ENCODE peak calls at places on chromosomes 4 and X, in ten cellular contexts. One of them, this sample, is unnamed.
A peak's percentile ranks its signal among the peaks of the same experiment; 100 is the strongest.

GRCh38 chrX:79366556-79366887 is 612 bp downstream of the ITM2A start:
- DNase-seq in activated B cell treated with CpG ODN at 0.5 μM for 24 hours: no peak
- DNase-seq in BJ: no peak
- DNase-seq in transverse colon: no peak
- DNase-seq in progenitor cell of endocrine pancreas: no peak
- DNase-seq in psoas muscle: no peak
- DNase-seq in AG04450: no peak
- DNase-seq in tibial nerve: peak; percentile 4
- DNase-seq in BE2C: no peak
- DNase-seq in fibroblast of mammary gland: no peak
- DNase-seq in this sample: no peak

GRCh38 chr4:130356873-130357272 is 1260.9 kb downstream of the C4orf33 start:
- DNase-seq in activated B cell treated with CpG ODN at 0.5 μM for 24 hours: no peak
- DNase-seq in BJ: no peak
- DNase-seq in transverse colon: no peak
- DNase-seq in progenitor cell of endocrine pancreas: no peak
- DNase-seq in psoas muscle: no peak
- DNase-seq in AG04450: no peak
- DNase-seq in tibial nerve: no peak
- DNase-seq in BE2C: no peak
- DNase-seq in fibroblast of mammary gland: no peak
- DNase-seq in this sample: no peak

GRCh38 chr4:176561368-176561767 is 231.4 kb downstream of the VEGFC start:
- DNase-seq in activated B cell treated with CpG ODN at 0.5 μM for 24 hours: no peak
- DNase-seq in BJ: no peak
- DNase-seq in transverse colon: no peak
- DNase-seq in progenitor cell of endocrine pancreas: no peak
- DNase-seq in psoas muscle: no peak
- DNase-seq in AG04450: no peak
- DNase-seq in tibial nerve: no peak
- DNase-seq in BE2C: no peak
- DNase-seq in fibroblast of mammary gland: no peak
- DNase-seq in this sample: no peak

GRCh38 chr4:65559270-65559669 is 111.0 kb downstream of the EPHA5 start:
- DNase-seq in activated B cell treated with CpG ODN at 0.5 μM for 24 hours: no peak
- DNase-seq in BJ: no peak
- DNase-seq in transverse colon: no peak
- DNase-seq in progenitor cell of endocrine pancreas: no peak
- DNase-seq in psoas muscle: no peak
- DNase-seq in AG04450: no peak
- DNase-seq in tibial nerve: no peak
- DNase-seq in BE2C: no peak
- DNase-seq in fibroblast of mammary gland: no peak
- DNase-seq in this sample: no peak

GRCh38 chrX:10486373-10486772 is 134.0 kb downstream of the MID1 start:
- DNase-seq in activated B cell treated with CpG ODN at 0.5 μM for 24 hours: no peak
- DNase-seq in BJ: peak; percentile 35
- DNase-seq in transverse colon: no peak
- DNase-seq in progenitor cell of endocrine pancreas: no peak
- DNase-seq in psoas muscle: no peak
- DNase-seq in AG04450: peak; percentile 24
- DNase-seq in tibial nerve: peak; percentile 9
- DNase-seq in BE2C: no peak
- DNase-seq in fibroblast of mammary gland: peak; percentile 87
- DNase-seq in this sample: no peak

GRCh38 chr4:25043548-25043947 is 12.8 kb upstream of the LGI2 start:
- DNase-seq in activated B cell treated with CpG ODN at 0.5 μM for 24 hours: no peak
- DNase-seq in BJ: no peak
- DNase-seq in transverse colon: no peak
- DNase-seq in progenitor cell of endocrine pancreas: no peak
- DNase-seq in psoas muscle: no peak
- DNase-seq in AG04450: no peak
- DNase-seq in tibial nerve: no peak
- DNase-seq in BE2C: no peak
- DNase-seq in fibroblast of mammary gland: no peak
- DNase-seq in this sample: no peak

GRCh38 chr4:182688081-182688480 is 229.1 kb downstream of the DCTD start:
- DNase-seq in activated B cell treated with CpG ODN at 0.5 μM for 24 hours: no peak
- DNase-seq in BJ: no peak
- DNase-seq in transverse colon: no peak
- DNase-seq in progenitor cell of endocrine pancreas: no peak
- DNase-seq in psoas muscle: peak; percentile 39
- DNase-seq in AG04450: no peak
- DNase-seq in tibial nerve: no peak
- DNase-seq in BE2C: no peak
- DNase-seq in fibroblast of mammary gland: no peak
- DNase-seq in this sample: no peak

GRCh38 chr4:159071178-159071968 is 31.5 kb upstream of the RAPGEF2 start:
- DNase-seq in activated B cell treated with CpG ODN at 0.5 μM for 24 hours: no peak
- DNase-seq in BJ: no peak
- DNase-seq in transverse colon: no peak
- DNase-seq in progenitor cell of endocrine pancreas: no peak
- DNase-seq in psoas muscle: no peak
- DNase-seq in AG04450: no peak
- DNase-seq in tibial nerve: no peak
- DNase-seq in BE2C: no peak
- DNase-seq in fibroblast of mammary gland: peak; percentile 86
- DNase-seq in this sample: no peak

GRCh38 chr4:38832624-38833528 is 23.7 kb downstream of the TLR6 start:
- DNase-seq in activated B cell treated with CpG ODN at 0.5 μM for 24 hours: no peak
- DNase-seq in BJ: no peak
- DNase-seq in transverse colon: no peak
- DNase-seq in progenitor cell of endocrine pancreas: no peak
- DNase-seq in psoas muscle: no peak
- DNase-seq in AG04450: no peak
- DNase-seq in tibial nerve: no peak
- DNase-seq in BE2C: no peak
- DNase-seq in fibroblast of mammary gland: no peak
- DNase-seq in this sample: no peak

GRCh38 chr4:38832206-38832605 is 24.4 kb downstream of the TLR6 start:
- DNase-seq in activated B cell treated with CpG ODN at 0.5 μM for 24 hours: no peak
- DNase-seq in BJ: no peak
- DNase-seq in transverse colon: no peak
- DNase-seq in progenitor cell of endocrine pancreas: no peak
- DNase-seq in psoas muscle: no peak
- DNase-seq in AG04450: no peak
- DNase-seq in tibial nerve: no peak
- DNase-seq in BE2C: no peak
- DNase-seq in fibroblast of mammary gland: no peak
- DNase-seq in this sample: no peak

GRCh38 chr4:38829237-38829636 is 24.6 kb upstream of the TLR1 start:
- DNase-seq in activated B cell treated with CpG ODN at 0.5 μM for 24 hours: no peak
- DNase-seq in BJ: no peak
- DNase-seq in transverse colon: no peak
- DNase-seq in progenitor cell of endocrine pancreas: no peak
- DNase-seq in psoas muscle: no peak
- DNase-seq in AG04450: no peak
- DNase-seq in tibial nerve: no peak
- DNase-seq in BE2C: no peak
- DNase-seq in fibroblast of mammary gland: no peak
- DNase-seq in this sample: no peak

GRCh38 chr4:38834570-38834969 is 22.0 kb downstream of the TLR6 start:
- DNase-seq in activated B cell treated with CpG ODN at 0.5 μM for 24 hours: no peak
- DNase-seq in BJ: no peak
- DNase-seq in transverse colon: no peak
- DNase-seq in progenitor cell of endocrine pancreas: no peak
- DNase-seq in psoas muscle: no peak
- DNase-seq in AG04450: no peak
- DNase-seq in tibial nerve: no peak
- DNase-seq in BE2C: no peak
- DNase-seq in fibroblast of mammary gland: no peak
- DNase-seq in this sample: no peak

DNA sequence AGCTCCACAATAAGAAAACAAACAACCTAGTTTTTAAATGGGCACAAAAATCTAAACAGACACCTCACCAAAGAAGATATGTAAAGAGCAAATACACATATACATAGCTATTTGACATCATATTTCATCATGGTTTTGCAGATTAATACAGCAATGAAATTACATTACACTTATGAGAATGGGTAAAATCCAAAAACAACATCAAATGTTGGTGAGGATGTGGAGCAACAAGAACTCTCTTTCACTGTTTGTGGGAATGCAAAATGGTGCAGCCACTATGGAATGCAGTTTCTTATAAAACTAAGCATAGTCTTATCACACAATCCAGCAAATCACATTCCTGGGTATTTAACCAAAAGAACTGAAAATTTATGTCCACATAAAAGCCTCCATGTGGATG is 25.0 kb downstream of the TLR6 start:
- DNase-seq in activated B cell treated with CpG ODN at 0.5 μM for 24 hours: no peak
- DNase-seq in BJ: peak; percentile 32
- DNase-seq in transverse colon: no peak
- DNase-seq in progenitor cell of endocrine pancreas: no peak
- DNase-seq in psoas muscle: no peak
- DNase-seq in AG04450: no peak
- DNase-seq in tibial nerve: no peak
- DNase-seq in BE2C: no peak
- DNase-seq in fibroblast of mammary gland: no peak
- DNase-seq in this sample: no peak
- TF ChIP-seq CTCF in activated B cell treated with CpG ODN at 0.5 μM for 24 hours: no peak
- TF ChIP-seq CTCF in BJ: no peak
- TF ChIP-seq CTCF in transverse colon: no peak
- TF ChIP-seq CTCF in progenitor cell of endocrine pancreas: no peak
- TF ChIP-seq CTCF in psoas muscle: no peak
- TF ChIP-seq CTCF in AG04450: no peak
- TF ChIP-seq CTCF in tibial nerve: no peak
- TF ChIP-seq CTCF in BE2C: no peak
- TF ChIP-seq CTCF in fibroblast of mammary gland: no peak
- TF ChIP-seq CTCF in this sample: no peak

GRCh38 chr4:6907658-6908191 is 1.9 kb upstream of the TBC1D14 start:
- DNase-seq in activated B cell treated with CpG ODN at 0.5 μM for 24 hours: no peak
- DNase-seq in BJ: no peak
- DNase-seq in transverse colon: peak; percentile 72
- DNase-seq in progenitor cell of endocrine pancreas: no peak
- DNase-seq in psoas muscle: no peak
- DNase-seq in AG04450: no peak
- DNase-seq in tibial nerve: no peak
- DNase-seq in BE2C: peak; percentile 50
- DNase-seq in fibroblast of mammary gland: peak; percentile 36
- DNase-seq in this sample: peak; percentile 42

GRCh38 chr4:6910340-6910959 is 824 bp downstream of the TBC1D14 start:
- DNase-seq in activated B cell treated with CpG ODN at 0.5 μM for 24 hours: no peak
- DNase-seq in BJ: no peak
- DNase-seq in transverse colon: peak; percentile 37
- DNase-seq in progenitor cell of endocrine pancreas: no peak
- DNase-seq in psoas muscle: no peak
- DNase-seq in AG04450: no peak
- DNase-seq in tibial nerve: no peak
- DNase-seq in BE2C: no peak
- DNase-seq in fibroblast of mammary gland: no peak
- DNase-seq in this sample: peak; percentile 36

GRCh38 chr4:6909970-6910339 is 329 bp downstream of the TBC1D14 start:
- DNase-seq in activated B cell treated with CpG ODN at 0.5 μM for 24 hours: no peak
- DNase-seq in BJ: no peak
- DNase-seq in transverse colon: peak; percentile 39
- DNase-seq in progenitor cell of endocrine pancreas: peak; percentile 30
- DNase-seq in psoas muscle: peak; percentile 68
- DNase-seq in AG04450: no peak
- DNase-seq in tibial nerve: no peak
- DNase-seq in BE2C: no peak
- DNase-seq in fibroblast of mammary gland: no peak
- DNase-seq in this sample: peak; percentile 57

GRCh38 chr4:6908397-6909112 is 1.1 kb upstream of the TBC1D14 start:
- DNase-seq in activated B cell treated with CpG ODN at 0.5 μM for 24 hours: no peak
- DNase-seq in BJ: no peak
- DNase-seq in transverse colon: no peak
- DNase-seq in progenitor cell of endocrine pancreas: no peak
- DNase-seq in psoas muscle: peak; percentile 37
- DNase-seq in AG04450: no peak
- DNase-seq in tibial nerve: no peak
- DNase-seq in BE2C: peak; percentile 67
- DNase-seq in fibroblast of mammary gland: peak; percentile 39
- DNase-seq in this sample: no peak

DNA sequence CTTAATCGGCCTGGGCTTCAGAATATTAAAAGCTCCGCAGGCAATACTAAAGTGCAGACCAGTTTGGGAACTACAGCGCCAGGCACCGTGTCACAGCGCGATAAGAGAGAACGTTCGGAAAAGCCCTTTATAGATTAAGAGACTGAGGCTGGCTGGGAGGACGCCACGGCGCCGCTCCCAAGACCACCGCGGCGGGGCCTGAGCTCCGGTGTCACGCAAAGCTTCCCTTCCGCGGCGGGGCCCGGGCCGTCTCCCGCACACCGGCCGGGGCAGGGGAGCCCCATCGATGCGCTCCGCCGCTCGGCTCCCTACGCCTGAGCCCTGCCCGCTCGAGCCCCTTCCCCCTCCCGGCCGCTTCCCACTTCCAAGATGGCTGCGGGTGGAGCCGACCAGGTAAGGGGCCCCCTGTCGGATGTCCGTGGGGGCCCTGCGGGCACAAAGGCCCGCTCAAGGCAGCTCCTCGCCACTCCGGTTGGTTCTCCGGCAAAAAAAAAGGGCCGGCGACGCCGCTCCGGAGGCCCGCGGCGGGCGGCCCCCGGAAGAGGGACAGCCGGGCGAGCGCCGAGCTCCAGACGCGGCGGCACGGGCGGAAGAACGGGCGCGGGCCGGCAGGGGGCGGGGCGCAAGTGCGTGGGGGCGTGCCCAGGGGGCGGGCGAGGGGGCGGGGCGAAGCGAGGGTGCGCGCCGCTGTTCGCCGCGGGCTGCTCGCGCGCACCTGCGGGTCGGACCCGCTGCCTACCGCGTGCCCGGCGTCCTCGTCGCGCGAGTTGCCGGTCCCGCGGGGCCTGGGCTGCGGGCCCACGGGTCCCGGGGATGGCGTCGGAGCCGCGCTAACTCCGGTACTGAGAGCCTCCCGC is at the start of gene TBC1D14:
- DNase-seq in activated B cell treated with CpG ODN at 0.5 μM for 24 hours: peak; percentile 88
- DNase-seq in BJ: no peak
- DNase-seq in transverse colon: peak; percentile 91
- DNase-seq in progenitor cell of endocrine pancreas: peak; percentile 79
- DNase-seq in psoas muscle: peak; percentile 94
- DNase-seq in AG04450: peak; percentile 51
- DNase-seq in tibial nerve: peak; percentile 77
- DNase-seq in BE2C: peak; percentile 90
- DNase-seq in fibroblast of mammary gland: peak; percentile 74
- DNase-seq in this sample: peak; percentile 88
- TF ChIP-seq CTCF in activated B cell treated with CpG ODN at 0.5 μM for 24 hours: no peak
- TF ChIP-seq CTCF in BJ: peak; percentile 16
- TF ChIP-seq CTCF in transverse colon: peak; percentile 44
- TF ChIP-seq CTCF in progenitor cell of endocrine pancreas: peak; percentile 47
- TF ChIP-seq CTCF in psoas muscle: peak; percentile 16
- TF ChIP-seq CTCF in AG04450: peak; percentile 23
- TF ChIP-seq CTCF in tibial nerve: peak; percentile 25
- TF ChIP-seq CTCF in BE2C: peak; percentile 11
- TF ChIP-seq CTCF in fibroblast of mammary gland: no peak
- TF ChIP-seq CTCF in this sample: no peak

GRCh38 chrX:109954955-109955354 is 48.0 kb upstream of the TMEM164 start:
- DNase-seq in activated B cell treated with CpG ODN at 0.5 μM for 24 hours: no peak
- DNase-seq in BJ: no peak
- DNase-seq in transverse colon: no peak
- DNase-seq in progenitor cell of endocrine pancreas: no peak
- DNase-seq in psoas muscle: no peak
- DNase-seq in AG04450: no peak
- DNase-seq in tibial nerve: no peak
- DNase-seq in BE2C: no peak
- DNase-seq in fibroblast of mammary gland: no peak
- DNase-seq in this sample: no peak

GRCh38 chrX:109952985-109953905 is 49.7 kb upstream of the TMEM164 start:
- DNase-seq in activated B cell treated with CpG ODN at 0.5 μM for 24 hours: no peak
- DNase-seq in BJ: no peak
- DNase-seq in transverse colon: no peak
- DNase-seq in progenitor cell of endocrine pancreas: no peak
- DNase-seq in psoas muscle: no peak
- DNase-seq in AG04450: no peak
- DNase-seq in tibial nerve: no peak
- DNase-seq in BE2C: no peak
- DNase-seq in fibroblast of mammary gland: peak; percentile 38
- DNase-seq in this sample: no peak

GRCh38 chrX:109954333-109954732 is 48.6 kb upstream of the TMEM164 start:
- DNase-seq in activated B cell treated with CpG ODN at 0.5 μM for 24 hours: no peak
- DNase-seq in BJ: no peak
- DNase-seq in transverse colon: no peak
- DNase-seq in progenitor cell of endocrine pancreas: no peak
- DNase-seq in psoas muscle: no peak
- DNase-seq in AG04450: no peak
- DNase-seq in tibial nerve: no peak
- DNase-seq in BE2C: no peak
- DNase-seq in fibroblast of mammary gland: peak; percentile 51
- DNase-seq in this sample: no peak

GRCh38 chrX:109952050-109952449 is 50.9 kb upstream of the TMEM164 start:
- DNase-seq in activated B cell treated with CpG ODN at 0.5 μM for 24 hours: no peak
- DNase-seq in BJ: no peak
- DNase-seq in transverse colon: no peak
- DNase-seq in progenitor cell of endocrine pancreas: no peak
- DNase-seq in psoas muscle: no peak
- DNase-seq in AG04450: no peak
- DNase-seq in tibial nerve: no peak
- DNase-seq in BE2C: no peak
- DNase-seq in fibroblast of mammary gland: no peak
- DNase-seq in this sample: no peak
- TF ChIP-seq CTCF in activated B cell treated with CpG ODN at 0.5 μM for 24 hours: no peak
- TF ChIP-seq CTCF in BJ: no peak
- TF ChIP-seq CTCF in transverse colon: no peak
- TF ChIP-seq CTCF in progenitor cell of endocrine pancreas: no peak
- TF ChIP-seq CTCF in psoas muscle: no peak
- TF ChIP-seq CTCF in AG04450: no peak
- TF ChIP-seq CTCF in tibial nerve: no peak
- TF ChIP-seq CTCF in BE2C: no peak
- TF ChIP-seq CTCF in fibroblast of mammary gland: no peak
- TF ChIP-seq CTCF in this sample: no peak

DNA sequence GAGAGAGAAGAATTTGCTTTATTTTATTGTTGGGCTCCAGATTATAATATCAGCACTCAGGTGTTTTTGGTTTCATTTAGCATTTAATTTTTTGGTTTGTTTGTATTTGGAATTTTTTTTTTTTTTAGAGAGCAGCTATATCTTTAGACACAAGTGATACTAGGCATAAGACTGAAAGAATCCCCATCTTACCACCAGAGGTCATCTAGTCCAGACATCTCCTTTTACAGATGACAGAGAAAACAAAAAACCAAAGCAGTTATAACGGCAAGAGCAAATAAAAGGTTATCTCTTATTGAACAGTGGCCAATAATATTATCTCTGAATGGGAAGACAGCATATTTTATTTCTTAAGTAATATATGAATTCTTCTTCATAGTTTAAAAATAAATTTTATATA is 22.8 kb downstream of the USP38 start:
- DNase-seq in activated B cell treated with CpG ODN at 0.5 μM for 24 hours: no peak
- DNase-seq in BJ: no peak
- DNase-seq in transverse colon: no peak
- DNase-seq in progenitor cell of endocrine pancreas: no peak
- DNase-seq in psoas muscle: no peak
- DNase-seq in AG04450: no peak
- DNase-seq in tibial nerve: no peak
- DNase-seq in BE2C: no peak
- DNase-seq in fibroblast of mammary gland: peak; percentile 52
- DNase-seq in this sample: no peak
- TF ChIP-seq CTCF in activated B cell treated with CpG ODN at 0.5 μM for 24 hours: no peak
- TF ChIP-seq CTCF in BJ: peak; percentile 53
- TF ChIP-seq CTCF in transverse colon: peak; percentile 51
- TF ChIP-seq CTCF in progenitor cell of endocrine pancreas: peak; percentile 26
- TF ChIP-seq CTCF in psoas muscle: peak; percentile 45
- TF ChIP-seq CTCF in AG04450: peak; percentile 52
- TF ChIP-seq CTCF in tibial nerve: peak; percentile 42
- TF ChIP-seq CTCF in BE2C: peak; percentile 33
- TF ChIP-seq CTCF in fibroblast of mammary gland: peak; percentile 40
- TF ChIP-seq CTCF in this sample: no peak

This sample was measured in activated CD8-positive, alpha-beta T cell treated with anti-CD3 and anti-CD28 coated beads for 36 hours.